ENCODE peak calls at places on chromosomes 13 and 19, in nine cellular contexts. R, X, M, T, Q, H, U, B and C are unnamed samples.
A peak's percentile ranks its signal among the peaks of the same experiment; 100 is the strongest.

GRCh38 chr19:19338082-19338481 is 17.5 kb downstream of the MAU2 start:
- DNase-seq in R (no peak), X (no peak), M (no peak), T (no peak), Q (peak; percentile 78), H (no peak), U (no peak), B (no peak), C (no peak)

GRCh38 chr13:43383488-43384165 is 360.2 kb downstream of the DNAJC15 start:
- DNase-seq in R (no peak), X (no peak), M (peak; percentile 70), T (no peak), Q (no peak), H (no peak), U (no peak), B (no peak), C (no peak)

GRCh38 chr13:44244288-44244687 is 129.3 kb upstream of the SERP2 start:
- DNase-seq in R (no peak), X (no peak), M (no peak), T (no peak), Q (peak; percentile 32), H (no peak), U (no peak), B (no peak), C (peak; percentile 36)

GRCh38 chr13:37058801-37059135 is 720 bp downstream of the SUPT20H start:
- DNase-seq in R (peak; percentile 46), X (no peak), M (peak; percentile 44), T (no peak), Q (no peak), H (no peak), U (no peak), B (peak; percentile 27), C (no peak)

GRCh38 chr13:99015606-99016520 is 38.0 kb upstream of the DOCK9 start:
- DNase-seq in R (no peak), X (peak; percentile 36), M (no peak), T (no peak), Q (no peak), H (no peak), U (no peak), B (no peak), C (no peak)

GRCh38 chr19:17332677-17333581 is 1.7 kb downstream of the ANO8 start:
- DNase-seq in R (peak; percentile 34), X (peak; percentile 31), M (peak; percentile 55), T (peak; percentile 99), Q (peak; percentile 29), H (no peak), U (no peak), B (peak; percentile 92), C (no peak)

GRCh38 chr19:36049080-36049698 is 4.9 kb downstream of the THAP8 start:
- DNase-seq in R (no peak), X (no peak), M (no peak), T (no peak), Q (no peak), H (no peak), U (no peak), B (no peak), C (no peak)

GRCh38 chr19:35963514-35963913 is 27.3 kb downstream of the LRFN3 start:
- DNase-seq in R (peak; percentile 44), X (peak; percentile 32), M (no peak), T (no peak), Q (peak; percentile 39), H (no peak), U (peak; percentile 50), B (peak; percentile 76), C (no peak)

GRCh38 chr19:34253711-34254551 is 423 bp upstream of the GARRE1 start:
- DNase-seq in R (no peak), X (peak; percentile 82), M (peak; percentile 28), T (no peak), Q (no peak), H (peak; percentile 82), U (peak; percentile 87), B (peak; percentile 91), C (peak; percentile 90)

GRCh38 chr13:110957181-110957884 is 42.5 kb upstream of the ANKRD10 start:
- DNase-seq in R (no peak), X (no peak), M (no peak), T (no peak), Q (peak; percentile 58), H (no peak), U (no peak), B (no peak), C (no peak)

GRCh38 chr19:35995655-35995993 is 636 bp downstream of the SDHAF1 start:
- DNase-seq in R (no peak), X (no peak), M (peak; percentile 17), T (no peak), Q (peak; percentile 44), H (no peak), U (no peak), B (peak; percentile 77), C (no peak)

GRCh38 chr19:28603453-28603852 is 609.5 kb downstream of the UQCRFS1 start:
- DNase-seq in R (no peak), X (no peak), M (no peak), T (no peak), Q (no peak), H (no peak), U (no peak), B (no peak), C (no peak)

GRCh38 chr13:97018029-97018819 is 23.9 kb upstream of the OXGR1 start:
- DNase-seq in R (no peak), X (peak; percentile 45), M (peak; percentile 58), T (peak; percentile 87), Q (peak; percentile 39), H (peak; percentile 24), U (peak; percentile 36), B (peak; percentile 51), C (peak; percentile 44)

GRCh38 chr19:409006-409514 is at the start of gene C2CD4C:
- DNase-seq in R (peak; percentile 11), X (peak; percentile 12), M (peak; percentile 35), T (no peak), Q (no peak), H (no peak), U (peak; percentile 19), B (peak; percentile 41), C (peak; percentile 38)

GRCh38 chr13:31775686-31776085 is 36.4 kb downstream of the RXFP2 start:
- DNase-seq in R (no peak), X (no peak), M (no peak), T (no peak), Q (no peak), H (no peak), U (no peak), B (no peak), C (no peak)

GRCh38 chr19:39224910-39225309 is 19.9 kb downstream of the IFNL3 start:
- DNase-seq in R (no peak), X (no peak), M (no peak), T (no peak), Q (no peak), H (no peak), U (no peak), B (peak; percentile 55), C (no peak)

GRCh38 chr19:35093430-35093829 is 22.2 kb upstream of the FXYD3 start:
- DNase-seq in R (no peak), X (no peak), M (no peak), T (no peak), Q (no peak), H (no peak), U (no peak), B (no peak), C (no peak)

GRCh38 chr19:1521636-1522035 is 2.2 kb upstream of the PLK5 start:
- DNase-seq in R (no peak), X (no peak), M (no peak), T (no peak), Q (no peak), H (no peak), U (no peak), B (no peak), C (peak; percentile 88)

GRCh38 chr19:53123400-53123799 is 9.3 kb downstream of the ZNF415 start:
- DNase-seq in R (no peak), X (no peak), M (no peak), T (no peak), Q (no peak), H (no peak), U (no peak), B (no peak), C (no peak)

GRCh38 chr13:111404746-111405145 is 84.3 kb downstream of the TEX29 start:
- DNase-seq in R (no peak), X (no peak), M (no peak), T (no peak), Q (no peak), H (no peak), U (no peak), B (no peak), C (peak; percentile 51)

GRCh38 chr19:45691516-45692186 is at the start of gene SNRPD2:
- DNase-seq in R (peak; percentile 87), X (peak; percentile 95), M (peak; percentile 93), T (peak; percentile 89), Q (peak; percentile 94), H (peak; percentile 93), U (peak; percentile 95), B (peak; percentile 95), C (peak; percentile 99)

GRCh38 chr13:110634558-110634957 is 19.2 kb downstream of the NAXD start:
- DNase-seq in R (no peak), X (no peak), M (no peak), T (no peak), Q (no peak), H (no peak), U (no peak), B (no peak), C (no peak)

GRCh38 chr13:48738261-48738755 is 84.6 kb downstream of the CYSLTR2 start:
- DNase-seq in R (no peak), X (no peak), M (no peak), T (no peak), Q (no peak), H (no peak), U (no peak), B (no peak), C (no peak)

GRCh38 chr13:32829676-32830091 is 186.5 kb upstream of the KL start:
- DNase-seq in R (no peak), X (no peak), M (no peak), T (no peak), Q (peak; percentile 83), H (no peak), U (no peak), B (peak; percentile 53), C (no peak)

GRCh38 chr19:35090160-35090794 is 25.3 kb upstream of the FXYD3 start:
- DNase-seq in R (peak; percentile 24), X (peak; percentile 30), M (peak; percentile 36), T (peak; percentile 49), Q (peak; percentile 46), H (peak; percentile 44), U (peak; percentile 43), B (peak; percentile 68), C (peak; percentile 60)

GRCh38 chr13:50936681-50937080 is 27.1 kb downstream of the RNASEH2B start:
- DNase-seq in R (no peak), X (no peak), M (no peak), T (no peak), Q (no peak), H (no peak), U (no peak), B (no peak), C (no peak)

GRCh38 chr19:54339646-54340358 is 840 bp upstream of the LILRA4 start:
- DNase-seq in R (no peak), X (no peak), M (no peak), T (no peak), Q (no peak), H (no peak), U (no peak), B (no peak), C (no peak)

GRCh38 chr13:104949840-104950805 is 1585.3 kb downstream of the EFNB2 start:
- DNase-seq in R (no peak), X (no peak), M (no peak), T (no peak), Q (no peak), H (no peak), U (no peak), B (no peak), C (no peak)

GRCh38 chr13:74871671-74872070 is 610.3 kb downstream of the TBC1D4 start:
- DNase-seq in R (no peak), X (no peak), M (no peak), T (no peak), Q (no peak), H (no peak), U (no peak), B (no peak), C (no peak)

GRCh38 chr19:30037835-30038234 is 95.8 kb downstream of the URI1 start:
- DNase-seq in R (no peak), X (no peak), M (no peak), T (no peak), Q (no peak), H (no peak), U (no peak), B (no peak), C (no peak)

GRCh38 chr13:40982772-40983171 is 36.3 kb downstream of the ELF1 start:
- DNase-seq in R (no peak), X (peak; percentile 89), M (peak; percentile 9), T (no peak), Q (peak; percentile 37), H (no peak), U (peak; percentile 67), B (no peak), C (no peak)